ENCODE peak calls at places on chromosomes 13 and 19, in four cellular contexts. S, X, O and P are unnamed samples.

GRCh38 chr13:73059460-73060250 is 850 bp downstream of the KLF5 start:
- DNase-seq in S (peak), X (peak), O (peak), P (no peak)

GRCh38 chr13:109592776-109593175 is 193.6 kb downstream of the IRS2 start:
- DNase-seq in S (no peak), X (no peak), O (no peak), P (no peak)

GRCh38 chr13:20438801-20439200 is 86.9 kb downstream of the CRYL1 start:
- DNase-seq in S (no peak), X (no peak), O (no peak), P (no peak)

GRCh38 chr19:38023661-38024574 is 116.9 kb downstream of the SIPA1L3 start:
- DNase-seq in S (no peak), X (no peak), O (no peak), P (peak)

GRCh38 chr13:36918246-36919060 is 1.6 kb downstream of the SMAD9 start:
- DNase-seq in S (peak), X (no peak), O (no peak), P (no peak)

GRCh38 chr19:45632468-45633196 is 6.6 kb downstream of the EML2 start:
- DNase-seq in S (peak), X (peak), O (peak), P (no peak)

GRCh38 chr13:50387124-50387581 is 371.9 kb downstream of the KCNRG start:
- DNase-seq in S (peak), X (peak), O (peak), P (no peak)

GRCh38 chr19:39151209-39151608 is 25.6 kb downstream of the PAK4 start:
- DNase-seq in S (no peak), X (no peak), O (no peak), P (no peak)

GRCh38 chr13:72953391-72953960 is 105.3 kb upstream of the KLF5 start:
- DNase-seq in S (no peak), X (no peak), O (no peak), P (no peak)

GRCh38 chr13:106873810-106874209 is 305.9 kb upstream of the ARGLU1 start:
- DNase-seq in S (no peak), X (no peak), O (no peak), P (no peak)

GRCh38 chr19:11581740-11582139 is 4.3 kb upstream of the ACP5 start:
- DNase-seq in S (no peak), X (peak), O (peak), P (no peak)

GRCh38 chr13:111253334-111253872 is 67.0 kb upstream of the TEX29 start:
- DNase-seq in S (peak), X (no peak), O (no peak), P (no peak)

GRCh38 chr19:10587022-10587838 is at the start of gene AP1M2:
- DNase-seq in S (no peak), X (no peak), O (no peak), P (peak)

GRCh38 chr13:52862358-52863206 is 14.1 kb upstream of the PCDH8 start:
- DNase-seq in S (no peak), X (no peak), O (peak), P (no peak)

GRCh38 chr13:107450931-107451330 is 764.4 kb downstream of the LIG4 start:
- DNase-seq in S (peak), X (no peak), O (no peak), P (no peak)

GRCh38 chr19:13054605-13055212 is 47.9 kb downstream of the LYL1 start:
- DNase-seq in S (no peak), X (no peak), O (no peak), P (no peak)

GRCh38 chr13:66774046-66774445 is 456.1 kb downstream of the PCDH9 start:
- DNase-seq in S (no peak), X (no peak), O (no peak), P (no peak)

GRCh38 chr13:50916701-50917184 is 7.2 kb downstream of the RNASEH2B start:
- DNase-seq in S (no peak), X (no peak), O (no peak), P (no peak)

GRCh38 chr13:53121131-53121773 is 92.6 kb downstream of the OLFM4 start:
- DNase-seq in S (no peak), X (no peak), O (no peak), P (no peak)

GRCh38 chr13:20847298-20847697 is 55.2 kb downstream of the XPO4 start:
- DNase-seq in S (no peak), X (no peak), O (no peak), P (no peak)

GRCh38 chr13:99303863-99304521 is 3.2 kb downstream of the GPR183 start:
- DNase-seq in S (no peak), X (peak), O (peak), P (no peak)

GRCh38 chr19:46426506-46427162 is 2.1 kb downstream of the PNMA8C start:
- DNase-seq in S (peak), X (no peak), O (peak), P (no peak)

GRCh38 chr13:35198821-35199220 is 256.8 kb downstream of the NBEA start:
- DNase-seq in S (no peak), X (no peak), O (no peak), P (no peak)

GRCh38 chr13:114142640-114143490 is 10.4 kb upstream of the RASA3 start:
- DNase-seq in S (no peak), X (peak), O (peak), P (no peak)

GRCh38 chr13:114102521-114103288 is 29.7 kb downstream of the RASA3 start:
- DNase-seq in S (no peak), X (no peak), O (no peak), P (no peak)

GRCh38 chr13:86085890-86086289 is 286.7 kb upstream of the SLITRK6 start:
- DNase-seq in S (no peak), X (no peak), O (no peak), P (no peak)

GRCh38 chr13:85806553-85807175 is 7.4 kb upstream of the SLITRK6 start:
- DNase-seq in S (peak), X (no peak), O (no peak), P (no peak)

GRCh38 chr19:5170329-5170745 is 170.3 kb downstream of the PTPRS start:
- DNase-seq in S (no peak), X (peak), O (peak), P (no peak)

GRCh38 chr19:5436948-5437306 is 18.3 kb upstream of the ZNRF4 start:
- DNase-seq in S (no peak), X (no peak), O (no peak), P (no peak)

GRCh38 chr13:91248249-91248648 is 99.2 kb upstream of the MIR17HG start:
- DNase-seq in S (no peak), X (no peak), O (no peak), P (no peak)

GRCh38 chr19:3904233-3904632 is 23.7 kb downstream of the ATCAY start:
- DNase-seq in S (no peak), X (no peak), O (no peak), P (no peak)